ENCODE peak calls at places on chromosomes 16 and 17, in four cellular contexts. V is neuronal stem cell, N is IMR-90, X is H9. F is an unnamed sample.
A peak's percentile ranks its signal among the peaks of the same experiment; 100 is the strongest.

GRCh38 chr16:51851111-51851510 is 695.8 kb downstream of the TOX3 start:
- DNase-seq in V (no peak), N (no peak), X (no peak), F (no peak)

GRCh38 chr16:64543401-64543800 is 578.5 kb downstream of the CDH11 start:
- DNase-seq in X (no peak), N (no peak), V (no peak), F (no peak)

GRCh38 chr16:8727084-8727590 is 52.7 kb downstream of the ABAT start:
- DNase-seq in V (no peak), N (no peak), X (no peak), F (no peak)

GRCh38 chr17:18157354-18157985 is 26.2 kb upstream of the ALKBH5 start:
- DNase-seq in V (no peak), N (no peak), X (no peak), F (no peak)

GRCh38 chr16:10692470-10692869 is 2.3 kb downstream of the TEKT5 start:
- DNase-seq in N (no peak), X (no peak), V (no peak), F (no peak)

GRCh38 chr17:8226536-8227237 is 16.3 kb upstream of the AURKB start:
- DNase-seq in X (peak; percentile 94), V (peak; percentile 95), N (peak; percentile 91), F (peak; percentile 97)

GRCh38 chr17:44206825-44207155 is 7.1 kb upstream of the ATXN7L3 start:
- DNase-seq in V (no peak), N (no peak), X (no peak), F (no peak)

GRCh38 chr17:56786989-56787482 is 46.7 kb downstream of the C17orf67 start:
- DNase-seq in V (no peak), X (no peak), N (peak; percentile 98), F (peak; percentile 98)

DNA sequence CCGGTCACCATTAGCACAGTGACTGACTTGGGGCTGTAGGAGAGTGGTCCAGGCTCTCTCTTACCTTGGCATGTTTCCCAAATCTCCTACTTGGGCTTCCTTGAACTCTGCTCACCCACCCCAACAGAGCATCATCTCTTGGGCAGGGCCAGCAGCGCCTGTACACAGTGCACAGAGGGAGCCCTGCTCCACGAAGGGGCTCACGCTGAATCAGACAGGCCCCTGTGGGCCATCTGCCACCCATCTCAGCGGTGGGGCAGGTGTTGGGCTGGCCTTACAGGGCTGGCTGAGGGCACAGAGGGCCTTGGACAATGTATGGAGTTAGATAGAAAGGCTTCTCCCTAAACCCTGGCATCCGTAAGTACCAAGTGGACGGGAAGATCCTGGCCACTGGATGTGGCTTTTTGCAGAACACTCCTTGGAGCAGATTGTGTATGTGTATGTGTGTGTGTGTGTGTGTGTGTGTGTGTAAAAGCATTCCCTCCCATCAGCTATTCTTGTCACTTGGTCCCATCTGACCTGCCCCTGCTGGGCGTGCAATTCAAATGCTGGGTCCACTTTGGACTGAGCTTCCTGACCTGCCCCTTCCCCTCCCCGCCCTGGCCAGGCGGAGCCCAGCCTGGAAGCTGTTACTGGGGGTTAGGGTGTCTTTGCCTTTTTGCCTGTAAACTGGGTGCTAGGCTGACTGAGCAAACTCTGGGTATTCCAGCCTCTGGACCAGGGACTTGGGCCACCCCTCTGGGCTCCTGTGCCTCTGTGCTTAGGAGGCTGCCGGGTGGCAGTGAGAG is 25.0 kb upstream of the CDC42EP4 start:
- DNase-seq in N (no peak), V (no peak), X (no peak), F (no peak)
- H3K18ac ChIP-seq in N (peak overlapping the region; percentile 0), V (peak overlapping the region; percentile 54), X (no peak overlapping the region), F (peak overlapping the region; percentile 28)

GRCh38 chr16:85492617-85492957 is 120.5 kb upstream of the GSE1 start:
- DNase-seq in V (no peak), X (no peak), N (no peak), F (no peak)
- H3K18ac ChIP-seq in V (peak overlapping the region; percentile 81), X (peak overlapping the region; percentile 51), N (no peak overlapping the region), F (no peak overlapping the region)

GRCh38 chr16:86576591-86577313 is 1.6 kb upstream of the FOXL1 start:
- DNase-seq in X (no peak), V (no peak), N (no peak), F (peak; percentile 74)
- H3K18ac ChIP-seq in X (no peak overlapping the region), V (peak overlapping the region; percentile 52), N (peak overlapping the region; percentile 43), F (peak overlapping the region; percentile 63)

GRCh38 chr16:19859603-19860002 is 25.0 kb downstream of the GPRC5B start:
- DNase-seq in N (no peak), X (no peak), V (no peak), F (no peak)
- H3K18ac ChIP-seq in N (no peak overlapping the region), X (no peak overlapping the region), V (peak overlapping the region; percentile 73), F (no peak overlapping the region)

F was measured in mesenchymal stem cell.